ENCODE peak calls at places on chromosomes 12 and 14, in nine cellular contexts. J is CD8-positive, alpha-beta memory T cell; G is H4; I is stimulated activated CD8-positive, alpha-beta memory T cell treated with anti-CD3 and anti-CD28 coated beads, Interleukin-4, amount 100 ng/mL, for 1 hour; Y is fibroblast of the aortic adventitia; T is adipocyte; U is NB4; O is AG09309; M is stimulated activated CD4-positive, alpha-beta T cell treated with anti-CD3 and anti-CD28 coated beads, Interleukin-2, amount 100 ng/mL, for 24 hours. V is an unnamed sample.
A peak's percentile ranks its signal among the peaks of the same experiment; 100 is the strongest.

GRCh38 chr14:91227183-91227628 is 17.3 kb downstream of the GPR68 start:
- DNase-seq in G (no peak), J (no peak), T (no peak), Y (no peak), O (no peak), U (peak; percentile 66), I (no peak), M (peak; percentile 31), V (no peak)

GRCh38 chr12:53267309-53268008 is 640 bp upstream of the ESPL1 start:
- DNase-seq in U (peak; percentile 50), J (no peak), O (no peak), T (no peak), G (no peak), Y (no peak), I (no peak), M (peak; percentile 57), V (no peak)

GRCh38 chr12:65090461-65090860 is 30.6 kb downstream of the WIF1 start:
- DNase-seq in G (no peak), T (no peak), U (no peak), O (no peak), I (no peak), Y (no peak), J (no peak), M (no peak), V (no peak)

GRCh38 chr14:75431011-75431410 is 3.2 kb downstream of the JDP2 start:
- DNase-seq in T (no peak), J (no peak), O (no peak), M (no peak), G (no peak), Y (no peak), I (no peak), U (no peak), V (no peak)

GRCh38 chr12:55729592-55730446 is 1.0 kb upstream of the CD63 start:
- DNase-seq in M (peak; percentile 82), J (peak; percentile 43), U (peak; percentile 95), I (no peak), O (peak; percentile 71), Y (peak; percentile 94), T (peak; percentile 95), G (peak; percentile 93), V (peak; percentile 36)

GRCh38 chr12:29797565-29798360 is 14.0 kb upstream of the TMTC1 start:
- DNase-seq in U (no peak), I (no peak), J (no peak), O (no peak), T (no peak), Y (no peak), G (no peak), M (no peak), V (no peak)

GRCh38 chr14:96162265-96162664 is 42.4 kb upstream of the BDKRB2 start:
- DNase-seq in I (no peak), O (no peak), U (no peak), T (no peak), M (no peak), G (no peak), Y (no peak), J (no peak), V (no peak)

GRCh38 chr12:109738878-109739665 is 25.4 kb downstream of the FAM222A start:
- DNase-seq in Y (peak; percentile 29), G (no peak), I (no peak), U (no peak), M (no peak), O (no peak), T (no peak), J (no peak), V (no peak)

GRCh38 chr14:95515080-95515489 is 1.4 kb downstream of the SYNE3 start:
- DNase-seq in M (peak; percentile 31), Y (peak; percentile 42), T (peak; percentile 85), O (no peak), G (no peak), U (peak; percentile 93), J (no peak), I (no peak), V (no peak)

GRCh38 chr12:59040651-59041050 is 120.3 kb upstream of the LRIG3 start:
- DNase-seq in G (peak; percentile 69), I (no peak), O (peak; percentile 60), J (no peak), M (no peak), Y (peak; percentile 89), U (no peak), T (peak; percentile 80), V (no peak)

GRCh38 chr12:117367006-117367638 is 5.7 kb upstream of the NOS1 start:
- DNase-seq in O (peak; percentile 20), T (peak; percentile 79), I (no peak), Y (peak; percentile 71), U (peak; percentile 78), M (peak; percentile 70), G (peak; percentile 40), J (no peak), V (no peak)

GRCh38 chr12:4664111-4664510 is 15.2 kb downstream of the NDUFA9 start:
- DNase-seq in J (no peak), O (peak; percentile 80), T (peak; percentile 69), Y (peak; percentile 85), U (no peak), I (no peak), M (no peak), G (peak; percentile 21), V (no peak)

GRCh38 chr12:79402626-79403025 is 288.1 kb downstream of the PAWR start:
- DNase-seq in O (peak; percentile 31), G (no peak), Y (peak; percentile 33), J (no peak), M (no peak), U (no peak), I (no peak), T (peak; percentile 46), V (no peak)

GRCh38 chr14:21523203-21523602 is 2.9 kb downstream of the SALL2 start:
- DNase-seq in U (no peak), Y (no peak), O (no peak), I (no peak), M (no peak), J (no peak), G (no peak), T (no peak), V (no peak)

GRCh38 chr14:98748966-98749365 is 523.0 kb downstream of the BCL11B start:
- DNase-seq in M (no peak), I (no peak), Y (no peak), G (no peak), J (no peak), O (no peak), U (no peak), T (no peak), V (no peak)

GRCh38 chr14:76086636-76087035 is 65.1 kb upstream of the GPATCH2L start:
- DNase-seq in T (no peak), G (no peak), Y (no peak), O (no peak), J (no peak), I (no peak), U (no peak), M (no peak), V (no peak)